ENCODE peak calls at places on chromosomes 1 and 21, in ten cellular contexts. D is NCI-H2081; B is activated effector memory CD4-positive, alpha-beta T cell treated with anti-CD3 and anti-CD28 coated beads, Interleukin-2, amount 50 U/mL, for 16 hours; O is H9; N is stimulated activated naive CD8-positive, alpha-beta T cell treated with anti-CD3 and anti-CD28 coated beads, Interleukin-15, Interleukin-2, amounts not matched to agents 100 U/mL and 50 U/mL, for 24 hours; A is activated naive CD4-positive, alpha-beta T cell treated with Interleukin-2 at 50 U/mL for 16 hours; K is AG04450; G is stimulated activated CD8-positive, alpha-beta memory T cell treated with anti-CD3 and anti-CD28 coated beads, Interleukin-2, amount 100 ng/mL, for 1 hour; C is nucleus accumbens; W is cardiac muscle cell. E is an unnamed sample.

GRCh38 chr1:47459263-47459788 is 21.5 kb downstream of the FOXD2 start:
- DNase-seq in D (no peak), B (no peak), O (no peak), N (no peak), A (no peak), K (no peak), G (no peak), C (no peak), W (no peak), E (no peak)

GRCh38 chr1:203069028-203069804 is 16.6 kb downstream of the MYOG start:
- DNase-seq in D (no peak), B (no peak), O (no peak), N (no peak), A (no peak), K (no peak), G (no peak), C (peak; percentile 9), W (peak; percentile 22), E (no peak)

GRCh38 chr1:154999651-155000474 is 2.7 kb upstream of the ZBTB7B start:
- DNase-seq in D (peak; percentile 58), B (peak; percentile 85), O (peak; percentile 77), N (peak; percentile 81), A (peak; percentile 72), K (no peak), G (no peak), C (no peak), W (no peak), E (no peak)

GRCh38 chr1:15627343-15627988 is 10.2 kb downstream of the DDI2 start:
- DNase-seq in D (no peak), B (no peak), O (no peak), N (no peak), A (no peak), K (no peak), G (no peak), C (no peak), W (no peak), E (no peak)

GRCh38 chr1:209497729-209498128 is 85.8 kb upstream of the CAMK1G start:
- DNase-seq in D (no peak), B (no peak), O (no peak), N (no peak), A (no peak), K (no peak), G (no peak), C (no peak), W (no peak), E (no peak)

GRCh38 chr1:245609354-245609753 is 454.6 kb downstream of the KIF26B start:
- DNase-seq in D (peak; percentile 5), B (no peak), O (no peak), N (no peak), A (no peak), K (no peak), G (no peak), C (no peak), W (no peak), E (no peak)

GRCh38 chr1:226643167-226643566 is 94.6 kb downstream of the STUM start:
- DNase-seq in D (no peak), B (peak; percentile 89), O (no peak), N (peak; percentile 72), A (peak; percentile 79), K (peak; percentile 34), G (peak; percentile 44), C (peak; percentile 38), W (peak; percentile 55), E (no peak)

GRCh38 chr1:68525781-68526180 is 28.9 kb upstream of the DEPDC1 start:
- DNase-seq in D (no peak), B (no peak), O (no peak), N (no peak), A (no peak), K (no peak), G (no peak), C (no peak), W (no peak), E (no peak)

GRCh38 chr21:37916795-37917142 is 512 bp upstream of the KCNJ6 start:
- DNase-seq in D (no peak), B (no peak), O (peak; percentile 83), N (no peak), A (no peak), K (no peak), G (no peak), C (no peak), W (no peak), E (no peak)

GRCh38 chr1:32321712-32322291 is 14.2 kb downstream of the MARCKSL1 start:
- DNase-seq in D (no peak), B (peak; percentile 69), O (no peak), N (no peak), A (peak; percentile 16), K (no peak), G (no peak), C (no peak), W (no peak), E (no peak)

GRCh38 chr1:230263573-230264195 is 162.4 kb downstream of the PGBD5 start:
- DNase-seq in D (no peak), B (peak; percentile 27), O (no peak), N (no peak), A (no peak), K (no peak), G (no peak), C (no peak), W (no peak), E (no peak)

GRCh38 chr1:1630965-1631792 is 794 bp upstream of the MMP23B start:
- DNase-seq in D (no peak), B (peak; percentile 72), O (peak; percentile 52), N (peak; percentile 40), A (no peak), K (no peak), G (no peak), C (peak; percentile 29), W (peak; percentile 80), E (no peak)

GRCh38 chr1:66172272-66172671 is 361.7 kb upstream of the SGIP1 start:
- DNase-seq in D (no peak), B (no peak), O (no peak), N (no peak), A (no peak), K (no peak), G (no peak), C (no peak), W (no peak), E (no peak)

GRCh38 chr1:182032251-182032650 is 29.3 kb downstream of the ZNF648 start:
- DNase-seq in D (no peak), B (no peak), O (no peak), N (no peak), A (no peak), K (no peak), G (no peak), C (no peak), W (no peak), E (no peak)

GRCh38 chr1:3479511-3480368 is 25.3 kb downstream of the ARHGEF16 start:
- DNase-seq in D (no peak), B (no peak), O (no peak), N (no peak), A (no peak), K (no peak), G (no peak), C (no peak), W (no peak), E (no peak)

GRCh38 chr1:33378976-33379375 is 51.9 kb downstream of the PHC2 start:
- DNase-seq in D (no peak), B (no peak), O (no peak), N (no peak), A (no peak), K (no peak), G (no peak), C (no peak), W (no peak), E (no peak)

GRCh38 chr1:90616395-90616794 is 100.7 kb downstream of the BARHL2 start:
- DNase-seq in D (no peak), B (no peak), O (peak; percentile 59), N (no peak), A (no peak), K (no peak), G (no peak), C (no peak), W (peak; percentile 1), E (no peak)

GRCh38 chr1:59730759-59731478 is 83.8 kb upstream of the HOOK1 start:
- DNase-seq in D (no peak), B (no peak), O (no peak), N (no peak), A (no peak), K (peak; percentile 95), G (no peak), C (no peak), W (peak; percentile 84), E (no peak)

GRCh38 chr1:58989845-58990244 is 206.0 kb upstream of the JUN start:
- DNase-seq in D (no peak), B (no peak), O (no peak), N (no peak), A (no peak), K (no peak), G (no peak), C (no peak), W (no peak), E (no peak)

GRCh38 chr1:156119503-156120209 is 5.1 kb downstream of the LMNA start:
- DNase-seq in D (no peak), B (no peak), O (no peak), N (no peak), A (no peak), K (no peak), G (no peak), C (peak; percentile 25), W (no peak), E (no peak)

GRCh38 chr21:36589352-36589971 is 109.5 kb upstream of the SIM2 start:
- DNase-seq in D (no peak), B (no peak), O (peak; percentile 49), N (peak; percentile 53), A (no peak), K (no peak), G (no peak), C (no peak), W (peak; percentile 56), E (no peak)

E was measured in cortex of kidney.